ENCODE peak calls at places on chromosomes 3 and 15, in eight cellular contexts. One of them, this sample, is unnamed.
A peak's percentile ranks its signal among the peaks of the same experiment; 100 is the strongest.

GRCh38 chr3:4805662-4806061 is 173.6 kb upstream of the BHLHE40 start:
- DNase-seq in NCI-H1105 treated with DMSO at 0.1 percent for 48 hours: no peak
- DNase-seq in Daoy: no peak
- DNase-seq in activated CD4-positive, alpha-beta T cell treated with anti-CD3 and anti-CD28 coated beads for 48 hours: peak; percentile 61
- DNase-seq in KG1: no peak
- DNase-seq in GM04504: no peak
- DNase-seq in HS-27A: no peak
- DNase-seq in IMR-90: no peak
- DNase-seq in this sample: no peak

GRCh38 chr3:141795719-141796435 is 32.7 kb downstream of the GRK7 start:
- DNase-seq in NCI-H1105 treated with DMSO at 0.1 percent for 48 hours: no peak
- DNase-seq in Daoy: no peak
- DNase-seq in activated CD4-positive, alpha-beta T cell treated with anti-CD3 and anti-CD28 coated beads for 48 hours: peak; percentile 71
- DNase-seq in KG1: peak; percentile 75
- DNase-seq in GM04504: no peak
- DNase-seq in HS-27A: no peak
- DNase-seq in IMR-90: no peak
- DNase-seq in this sample: peak; percentile 7

GRCh38 chr3:183253961-183254815 is 1.1 kb downstream of the B3GNT5 start:
- DNase-seq in NCI-H1105 treated with DMSO at 0.1 percent for 48 hours: peak; percentile 52
- DNase-seq in Daoy: peak; percentile 35
- DNase-seq in activated CD4-positive, alpha-beta T cell treated with anti-CD3 and anti-CD28 coated beads for 48 hours: peak; percentile 38
- DNase-seq in KG1: no peak
- DNase-seq in GM04504: no peak
- DNase-seq in HS-27A: no peak
- DNase-seq in IMR-90: peak; percentile 12
- DNase-seq in this sample: peak; percentile 44

GRCh38 chr3:6172871-6173667 is 687.8 kb upstream of the GRM7 start:
- DNase-seq in NCI-H1105 treated with DMSO at 0.1 percent for 48 hours: no peak
- DNase-seq in Daoy: no peak
- DNase-seq in activated CD4-positive, alpha-beta T cell treated with anti-CD3 and anti-CD28 coated beads for 48 hours: no peak
- DNase-seq in KG1: no peak
- DNase-seq in GM04504: no peak
- DNase-seq in HS-27A: no peak
- DNase-seq in IMR-90: no peak
- DNase-seq in this sample: no peak

GRCh38 chr3:12663311-12663935 is 494 bp downstream of the RAF1 start:
- DNase-seq in NCI-H1105 treated with DMSO at 0.1 percent for 48 hours: no peak
- DNase-seq in Daoy: peak; percentile 50
- DNase-seq in activated CD4-positive, alpha-beta T cell treated with anti-CD3 and anti-CD28 coated beads for 48 hours: peak; percentile 36
- DNase-seq in KG1: peak; percentile 54
- DNase-seq in GM04504: no peak
- DNase-seq in HS-27A: no peak
- DNase-seq in IMR-90: no peak
- DNase-seq in this sample: peak; percentile 57

GRCh38 chr3:114756506-114757279 is 390.4 kb downstream of the ZBTB20 start:
- DNase-seq in NCI-H1105 treated with DMSO at 0.1 percent for 48 hours: no peak
- DNase-seq in Daoy: no peak
- DNase-seq in activated CD4-positive, alpha-beta T cell treated with anti-CD3 and anti-CD28 coated beads for 48 hours: no peak
- DNase-seq in KG1: no peak
- DNase-seq in GM04504: peak; percentile 67
- DNase-seq in HS-27A: no peak
- DNase-seq in IMR-90: peak; percentile 56
- DNase-seq in this sample: peak; percentile 69

GRCh38 chr3:113783980-113784379 is 37.1 kb downstream of the ATP6V1A start:
- DNase-seq in NCI-H1105 treated with DMSO at 0.1 percent for 48 hours: no peak
- DNase-seq in Daoy: peak; percentile 2
- DNase-seq in activated CD4-positive, alpha-beta T cell treated with anti-CD3 and anti-CD28 coated beads for 48 hours: no peak
- DNase-seq in KG1: no peak
- DNase-seq in GM04504: no peak
- DNase-seq in HS-27A: no peak
- DNase-seq in IMR-90: no peak
- DNase-seq in this sample: no peak

GRCh38 chr3:128554100-128554464 is 61.1 kb upstream of the GATA2 start:
- DNase-seq in NCI-H1105 treated with DMSO at 0.1 percent for 48 hours: no peak
- DNase-seq in Daoy: peak; percentile 58
- DNase-seq in activated CD4-positive, alpha-beta T cell treated with anti-CD3 and anti-CD28 coated beads for 48 hours: no peak
- DNase-seq in KG1: no peak
- DNase-seq in GM04504: no peak
- DNase-seq in HS-27A: no peak
- DNase-seq in IMR-90: peak; percentile 79
- DNase-seq in this sample: peak; percentile 88

GRCh38 chr3:146747928-146748327 is 142.8 kb upstream of the PLSCR5 start:
- DNase-seq in NCI-H1105 treated with DMSO at 0.1 percent for 48 hours: peak; percentile 32
- DNase-seq in Daoy: peak; percentile 2
- DNase-seq in activated CD4-positive, alpha-beta T cell treated with anti-CD3 and anti-CD28 coated beads for 48 hours: no peak
- DNase-seq in KG1: no peak
- DNase-seq in GM04504: peak; percentile 46
- DNase-seq in HS-27A: peak; percentile 29
- DNase-seq in IMR-90: peak; percentile 33
- DNase-seq in this sample: peak; percentile 49

GRCh38 chr15:65101418-65101890 is 13.5 kb downstream of the UBAP1L start:
- DNase-seq in NCI-H1105 treated with DMSO at 0.1 percent for 48 hours: no peak
- DNase-seq in Daoy: peak; percentile 37
- DNase-seq in activated CD4-positive, alpha-beta T cell treated with anti-CD3 and anti-CD28 coated beads for 48 hours: peak; percentile 79
- DNase-seq in KG1: no peak
- DNase-seq in GM04504: no peak
- DNase-seq in HS-27A: no peak
- DNase-seq in IMR-90: peak; percentile 63
- DNase-seq in this sample: peak; percentile 83

GRCh38 chr15:73570355-73571032 is 62.7 kb downstream of the NPTN start:
- DNase-seq in NCI-H1105 treated with DMSO at 0.1 percent for 48 hours: no peak
- DNase-seq in Daoy: no peak
- DNase-seq in activated CD4-positive, alpha-beta T cell treated with anti-CD3 and anti-CD28 coated beads for 48 hours: no peak
- DNase-seq in KG1: no peak
- DNase-seq in GM04504: no peak
- DNase-seq in HS-27A: no peak
- DNase-seq in IMR-90: no peak
- DNase-seq in this sample: no peak

GRCh38 chr3:36729204-36730056 is 34.9 kb downstream of the DCLK3 start:
- DNase-seq in NCI-H1105 treated with DMSO at 0.1 percent for 48 hours: peak; percentile 18
- DNase-seq in Daoy: peak; percentile 20
- DNase-seq in activated CD4-positive, alpha-beta T cell treated with anti-CD3 and anti-CD28 coated beads for 48 hours: no peak
- DNase-seq in KG1: no peak
- DNase-seq in GM04504: peak; percentile 32
- DNase-seq in HS-27A: no peak
- DNase-seq in IMR-90: peak; percentile 69
- DNase-seq in this sample: peak; percentile 49